ENCODE peak calls at places on chromosomes 11 and 22, in six cellular contexts. One of them, this sample, is unnamed.

GRCh38 chr11:132844956-132845355 is 687.3 kb downstream of the OPCML start:
- DNase-seq in psoas muscle: no peak
- DNase-seq in kidney: no peak
- DNase-seq in stomach: no peak
- DNase-seq in IMR-90: peak; percentile 96
- DNase-seq in heart left ventricle: no peak
- DNase-seq in this sample: no peak

GRCh38 chr22:24003887-24004286 is 1.4 kb downstream of the GSTT4 start:
- DNase-seq in psoas muscle: no peak
- DNase-seq in kidney: no peak
- DNase-seq in stomach: no peak
- DNase-seq in IMR-90: no peak
- DNase-seq in heart left ventricle: no peak
- DNase-seq in this sample: no peak

GRCh38 chr11:1352696-1353382 is 36.9 kb upstream of the BRSK2 start:
- DNase-seq in psoas muscle: no peak
- DNase-seq in kidney: no peak
- DNase-seq in stomach: no peak
- DNase-seq in IMR-90: no peak
- DNase-seq in heart left ventricle: no peak
- DNase-seq in this sample: no peak

GRCh38 chr22:44130076-44130711 is 50.5 kb upstream of the PARVG start:
- DNase-seq in psoas muscle: no peak
- DNase-seq in kidney: peak; percentile 40
- DNase-seq in stomach: no peak
- DNase-seq in IMR-90: peak; percentile 17
- DNase-seq in heart left ventricle: no peak
- DNase-seq in this sample: no peak

GRCh38 chr11:107799245-107799859 is 59.2 kb downstream of the SLC35F2 start:
- DNase-seq in psoas muscle: peak; percentile 70
- DNase-seq in kidney: peak; percentile 76
- DNase-seq in stomach: peak; percentile 72
- DNase-seq in IMR-90: peak; percentile 57
- DNase-seq in heart left ventricle: peak; percentile 61
- DNase-seq in this sample: peak; percentile 90

GRCh38 chr11:36365937-36366336 is 69.8 kb downstream of the PRR5L start:
- DNase-seq in psoas muscle: no peak
- DNase-seq in kidney: no peak
- DNase-seq in stomach: no peak
- DNase-seq in IMR-90: no peak
- DNase-seq in heart left ventricle: no peak
- DNase-seq in this sample: no peak

GRCh38 chr11:13184295-13184794 is 93.2 kb upstream of the BMAL1 start:
- DNase-seq in psoas muscle: no peak
- DNase-seq in kidney: no peak
- DNase-seq in stomach: no peak
- DNase-seq in IMR-90: no peak
- DNase-seq in heart left ventricle: no peak
- DNase-seq in this sample: no peak

GRCh38 chr11:64971421-64972233 is at the start of gene MAJIN:
- DNase-seq in psoas muscle: peak; percentile 87
- DNase-seq in kidney: peak; percentile 95
- DNase-seq in stomach: peak; percentile 91
- DNase-seq in IMR-90: peak; percentile 41
- DNase-seq in heart left ventricle: peak; percentile 88
- DNase-seq in this sample: peak; percentile 87

GRCh38 chr22:48071828-48072227 is 1309.4 kb downstream of the TBC1D22A start:
- DNase-seq in psoas muscle: no peak
- DNase-seq in kidney: no peak
- DNase-seq in stomach: no peak
- DNase-seq in IMR-90: no peak
- DNase-seq in heart left ventricle: no peak
- DNase-seq in this sample: no peak

GRCh38 chr22:20117656-20118571 is 888 bp upstream of the TRMT2A start:
- DNase-seq in psoas muscle: peak; percentile 47
- DNase-seq in kidney: peak; percentile 88
- DNase-seq in stomach: no peak
- DNase-seq in IMR-90: peak; percentile 25
- DNase-seq in heart left ventricle: no peak
- DNase-seq in this sample: no peak

GRCh38 chr22:26406118-26406517 is 22.9 kb upstream of the ASPHD2 start:
- DNase-seq in psoas muscle: no peak
- DNase-seq in kidney: no peak
- DNase-seq in stomach: no peak
- DNase-seq in IMR-90: peak; percentile 66
- DNase-seq in heart left ventricle: no peak
- DNase-seq in this sample: no peak

GRCh38 chr11:7683571-7683970 is 10.3 kb upstream of the CYB5R2 start:
- DNase-seq in psoas muscle: no peak
- DNase-seq in kidney: no peak
- DNase-seq in stomach: no peak
- DNase-seq in IMR-90: no peak
- DNase-seq in heart left ventricle: no peak
- DNase-seq in this sample: no peak

GRCh38 chr11:84722583-84723108 is 904.5 kb downstream of the DLG2 start:
- DNase-seq in psoas muscle: no peak
- DNase-seq in kidney: no peak
- DNase-seq in stomach: no peak
- DNase-seq in IMR-90: no peak
- DNase-seq in heart left ventricle: no peak
- DNase-seq in this sample: no peak

GRCh38 chr11:2924381-2924780 is 4.8 kb downstream of the PHLDA2 start:
- DNase-seq in psoas muscle: no peak
- DNase-seq in kidney: peak; percentile 79
- DNase-seq in stomach: peak; percentile 77
- DNase-seq in IMR-90: no peak
- DNase-seq in heart left ventricle: no peak
- DNase-seq in this sample: no peak

GRCh38 chr11:112977620-112978212 is 16.5 kb downstream of the NCAM1 start:
- DNase-seq in psoas muscle: peak; percentile 25
- DNase-seq in kidney: no peak
- DNase-seq in stomach: no peak
- DNase-seq in IMR-90: peak; percentile 13
- DNase-seq in heart left ventricle: no peak
- DNase-seq in this sample: no peak

GRCh38 chr11:19672591-19673206 is 39.9 kb upstream of the NAV2 start:
- DNase-seq in psoas muscle: no peak
- DNase-seq in kidney: no peak
- DNase-seq in stomach: no peak
- DNase-seq in IMR-90: no peak
- DNase-seq in heart left ventricle: no peak
- DNase-seq in this sample: no peak

GRCh38 chr11:130442728-130443127 is 5.7 kb upstream of the ADAMTS15 start:
- DNase-seq in psoas muscle: no peak
- DNase-seq in kidney: no peak
- DNase-seq in stomach: no peak
- DNase-seq in IMR-90: peak; percentile 61
- DNase-seq in heart left ventricle: no peak
- DNase-seq in this sample: no peak

GRCh38 chr22:20889904-20890303 is 27.3 kb upstream of the CRKL start:
- DNase-seq in psoas muscle: no peak
- DNase-seq in kidney: peak; percentile 3
- DNase-seq in stomach: no peak
- DNase-seq in IMR-90: no peak
- DNase-seq in heart left ventricle: no peak
- DNase-seq in this sample: no peak

GRCh38 chr11:1523077-1523476 is 36.5 kb upstream of the MOB2 start:
- DNase-seq in psoas muscle: no peak
- DNase-seq in kidney: no peak
- DNase-seq in stomach: no peak
- DNase-seq in IMR-90: no peak
- DNase-seq in heart left ventricle: no peak
- DNase-seq in this sample: no peak

GRCh38 chr11:48064306-48064705 is 83.9 kb downstream of the PTPRJ start:
- DNase-seq in psoas muscle: no peak
- DNase-seq in kidney: no peak
- DNase-seq in stomach: no peak
- DNase-seq in IMR-90: peak; percentile 80
- DNase-seq in heart left ventricle: no peak
- DNase-seq in this sample: no peak

GRCh38 chr11:128506384-128506783 is 81.0 kb downstream of the ETS1 start:
- DNase-seq in psoas muscle: no peak
- DNase-seq in kidney: no peak
- DNase-seq in stomach: no peak
- DNase-seq in IMR-90: no peak
- DNase-seq in heart left ventricle: no peak
- DNase-seq in this sample: no peak

GRCh38 chr11:72576196-72576595 is 98.0 kb downstream of the PDE2A start:
- DNase-seq in psoas muscle: no peak
- DNase-seq in kidney: no peak
- DNase-seq in stomach: no peak
- DNase-seq in IMR-90: no peak
- DNase-seq in heart left ventricle: no peak
- DNase-seq in this sample: peak; percentile 37

GRCh38 chr22:20125201-20126174 is 6.1 kb upstream of the ZDHHC8 start:
- DNase-seq in psoas muscle: no peak
- DNase-seq in kidney: no peak
- DNase-seq in stomach: peak; percentile 40
- DNase-seq in IMR-90: no peak
- DNase-seq in heart left ventricle: no peak
- DNase-seq in this sample: no peak

GRCh38 chr22:45852826-45853225 is 124.1 kb downstream of the WNT7B start:
- DNase-seq in psoas muscle: no peak
- DNase-seq in kidney: no peak
- DNase-seq in stomach: no peak
- DNase-seq in IMR-90: no peak
- DNase-seq in heart left ventricle: no peak
- DNase-seq in this sample: no peak

GRCh38 chr11:43130616-43131015 is 181.2 kb upstream of the API5 start:
- DNase-seq in psoas muscle: no peak
- DNase-seq in kidney: no peak
- DNase-seq in stomach: no peak
- DNase-seq in IMR-90: no peak
- DNase-seq in heart left ventricle: no peak
- DNase-seq in this sample: no peak

GRCh38 chr11:8826901-8827560 is 84.0 kb upstream of the AKIP1 start:
- DNase-seq in psoas muscle: no peak
- DNase-seq in kidney: no peak
- DNase-seq in stomach: no peak
- DNase-seq in IMR-90: no peak
- DNase-seq in heart left ventricle: no peak
- DNase-seq in this sample: no peak

GRCh38 chr11:8828580-8829358 is 82.2 kb upstream of the AKIP1 start:
- DNase-seq in psoas muscle: no peak
- DNase-seq in kidney: no peak
- DNase-seq in stomach: no peak
- DNase-seq in IMR-90: peak; percentile 70
- DNase-seq in heart left ventricle: no peak
- DNase-seq in this sample: no peak

GRCh38 chr11:8826145-8826786 is 84.7 kb upstream of the AKIP1 start:
- DNase-seq in psoas muscle: no peak
- DNase-seq in kidney: peak; percentile 83
- DNase-seq in stomach: no peak
- DNase-seq in IMR-90: peak; percentile 95
- DNase-seq in heart left ventricle: no peak
- DNase-seq in this sample: peak; percentile 43

GRCh38 chr11:8829556-8829955 is 81.4 kb upstream of the AKIP1 start:
- DNase-seq in psoas muscle: no peak
- DNase-seq in kidney: no peak
- DNase-seq in stomach: no peak
- DNase-seq in IMR-90: no peak
- DNase-seq in heart left ventricle: no peak
- DNase-seq in this sample: no peak

DNA sequence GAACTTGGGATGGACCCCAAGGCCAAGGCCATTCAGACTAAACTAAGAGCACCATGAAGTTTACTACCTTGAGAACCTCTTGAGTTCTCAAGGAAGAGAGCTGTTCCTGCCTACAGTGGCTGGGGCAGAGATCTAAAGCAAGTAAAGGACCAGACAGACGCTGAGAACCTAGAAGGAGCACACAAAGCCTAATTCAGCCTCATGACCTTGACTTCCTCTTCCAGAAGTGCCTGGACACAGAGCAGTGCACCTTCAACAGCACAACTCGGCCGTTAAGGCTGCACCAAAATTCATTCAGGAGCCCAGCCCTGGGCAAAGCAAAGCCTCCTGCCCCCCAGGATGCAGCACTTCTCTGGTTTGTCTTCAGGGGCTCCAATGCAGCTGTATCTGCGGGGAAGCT is 82.9 kb upstream of the AKIP1 start:
- DNase-seq in psoas muscle: no peak
- DNase-seq in kidney: no peak
- DNase-seq in stomach: no peak
- DNase-seq in IMR-90: no peak
- DNase-seq in heart left ventricle: no peak
- DNase-seq in this sample: no peak
- H3K4me1 ChIP-seq in psoas muscle: peaks cover 5% of the 10 kb centered on the region
- H3K4me1 ChIP-seq in kidney: no peaks in the 10 kb centered on the region
- H3K4me1 ChIP-seq in stomach: peaks cover 18% of the 10 kb centered on the region
- H3K4me1 ChIP-seq in IMR-90: peaks cover 29% of the 10 kb centered on the region
- H3K4me1 ChIP-seq in heart left ventricle: peaks cover 30% of the 10 kb centered on the region
- H3K4me1 ChIP-seq in this sample: peaks cover 14% of the 10 kb centered on the region

GRCh38 chr22:21942939-21943338 is 9.7 kb downstream of the PPM1F start:
- DNase-seq in psoas muscle: no peak
- DNase-seq in kidney: no peak
- DNase-seq in stomach: no peak
- DNase-seq in IMR-90: no peak
- DNase-seq in heart left ventricle: no peak
- DNase-seq in this sample: no peak
- H3K27ac ChIP-seq in psoas muscle: peak overlapping the region; percentile 84
- H3K27ac ChIP-seq in kidney: peak overlapping the region; percentile 73
- H3K27ac ChIP-seq in stomach: peak overlapping the region; percentile 86
- H3K27ac ChIP-seq in IMR-90: peak overlapping the region; percentile 99
- H3K27ac ChIP-seq in heart left ventricle: peak overlapping the region; percentile 98
- H3K27ac ChIP-seq in this sample: peak overlapping the region; percentile 92

DNA sequence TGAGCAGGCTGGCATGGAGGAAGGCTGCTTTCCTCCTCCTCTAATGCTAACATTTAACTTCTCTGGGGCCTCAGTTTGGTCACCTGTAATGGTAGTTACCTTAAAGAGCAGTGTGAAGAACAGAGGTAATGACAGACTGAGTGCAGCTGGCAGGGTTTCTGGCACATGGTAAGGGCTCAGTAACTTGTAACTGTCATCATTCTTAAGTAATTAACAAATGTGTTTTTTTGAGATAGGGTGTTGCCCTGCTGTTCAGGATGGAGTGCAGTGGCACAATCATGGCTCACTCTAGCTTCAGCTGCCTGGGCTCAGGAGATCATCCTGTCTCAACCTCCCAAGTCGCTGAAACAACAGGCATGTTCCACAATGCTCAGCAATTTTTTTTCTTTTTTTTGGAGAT is 242.0 kb upstream of the SYN3 start:
- DNase-seq in psoas muscle: no peak
- DNase-seq in kidney: no peak
- DNase-seq in stomach: no peak
- DNase-seq in IMR-90: no peak
- DNase-seq in heart left ventricle: peak; percentile 29
- DNase-seq in this sample: no peak
- H3K4me1 ChIP-seq in psoas muscle: peaks cover 4% of the 10 kb centered on the region
- H3K4me1 ChIP-seq in kidney: peaks cover 16% of the 10 kb centered on the region
- H3K4me1 ChIP-seq in stomach: peaks cover 25% of the 10 kb centered on the region
- H3K4me1 ChIP-seq in IMR-90: no peaks in the 10 kb centered on the region
- H3K4me1 ChIP-seq in heart left ventricle: no peaks in the 10 kb centered on the region
- H3K4me1 ChIP-seq in this sample: peaks cover 4% of the 10 kb centered on the region

DNA sequence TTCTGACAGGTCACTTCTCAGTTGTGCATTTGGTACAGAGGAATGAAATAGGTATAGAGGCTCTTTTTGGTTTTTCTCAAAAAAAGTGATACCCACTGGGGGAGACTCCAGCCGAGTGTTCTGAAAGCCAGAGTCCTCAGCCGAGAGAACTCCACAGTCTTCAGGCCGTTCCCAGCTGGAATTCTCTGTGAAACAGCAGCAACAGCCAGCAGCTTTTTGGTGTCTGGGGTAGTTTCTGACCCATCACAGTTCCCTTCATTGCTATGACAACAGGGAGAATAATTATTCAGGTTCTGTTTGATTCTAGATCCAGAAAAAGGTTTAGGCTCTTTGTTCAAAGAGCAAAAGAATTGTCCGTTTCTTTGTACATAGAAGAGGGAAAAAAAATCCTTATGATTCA is 84.6 kb downstream of the C22orf31 start:
- DNase-seq in psoas muscle: no peak
- DNase-seq in kidney: no peak
- DNase-seq in stomach: no peak
- DNase-seq in IMR-90: no peak
- DNase-seq in heart left ventricle: no peak
- DNase-seq in this sample: no peak
- H3K27ac ChIP-seq in psoas muscle: peak overlapping the region; percentile 86
- H3K27ac ChIP-seq in kidney: peak overlapping the region; percentile 20
- H3K27ac ChIP-seq in stomach: peak overlapping the region; percentile 60
- H3K27ac ChIP-seq in IMR-90: no peak overlapping the region
- H3K27ac ChIP-seq in heart left ventricle: no peak overlapping the region
- H3K27ac ChIP-seq in this sample: no peak overlapping the region